ENCODE peak calls at places on chromosomes 12 and 14, in four cellular contexts. X, C, E and I are unnamed samples.

GRCh38 chr12:26832817-26833691 is at the start of gene ITPR2:
- DNase-seq in X (peak), C (peak), E (peak), I (no peak)

GRCh38 chr12:91687052-91688017 is 458.3 kb downstream of the BTG1 start:
- DNase-seq in X (peak), C (no peak), E (no peak), I (no peak)

GRCh38 chr14:103422981-103423600 is 37.9 kb downstream of the MARK3 start:
- DNase-seq in X (peak), C (no peak), E (peak), I (no peak)

GRCh38 chr14:92959761-92960680 is 37.1 kb downstream of the CHGA start:
- DNase-seq in X (no peak), C (peak), E (no peak), I (no peak)

GRCh38 chr14:24883571-24883970 is 166.4 kb downstream of the STXBP6 start:
- DNase-seq in X (no peak), C (no peak), E (no peak), I (no peak)

GRCh38 chr12:27359578-27360340 is 27.1 kb downstream of the BMAL2 start:
- DNase-seq in X (no peak), C (no peak), E (no peak), I (no peak)

GRCh38 chr12:113735146-113735545 is 231.0 kb downstream of the RBM19 start:
- DNase-seq in X (no peak), C (no peak), E (no peak), I (no peak)

GRCh38 chr12:48946206-48946605 is 11.1 kb downstream of the ARF3 start:
- DNase-seq in X (no peak), C (no peak), E (peak), I (no peak)

GRCh38 chr12:108043750-108044149 is 85.3 kb upstream of the WSCD2 start:
- DNase-seq in X (no peak), C (no peak), E (no peak), I (no peak)

GRCh38 chr12:31600764-31601163 is 9.8 kb upstream of the DENND5B start:
- DNase-seq in X (no peak), C (no peak), E (no peak), I (no peak)

GRCh38 chr12:132121283-132121682 is 22.8 kb downstream of the DDX51 start:
- DNase-seq in X (no peak), C (no peak), E (no peak), I (no peak)

GRCh38 chr14:102540310-102541028 is 30.9 kb upstream of the ANKRD9 start:
- DNase-seq in X (no peak), C (no peak), E (peak), I (peak)

GRCh38 chr12:132215644-132215989 is 71.4 kb downstream of the NOC4L start:
- DNase-seq in X (no peak), C (no peak), E (no peak), I (no peak)

GRCh38 chr14:36661506-36662257 is at the start of gene PAX9:
- DNase-seq in X (peak), C (peak), E (peak), I (peak)

GRCh38 chr14:41899416-41899815 is 292.7 kb downstream of the LRFN5 start:
- DNase-seq in X (peak), C (no peak), E (peak), I (no peak)

GRCh38 chr12:34597548-34598351 is 575.5 kb downstream of the ALG10 start:
- DNase-seq in X (no peak), C (no peak), E (no peak), I (no peak)

GRCh38 chr14:61611880-61612630 is 83.3 kb upstream of the HIF1A start:
- DNase-seq in X (no peak), C (no peak), E (no peak), I (no peak)

GRCh38 chr14:67940476-67940875 is 120.9 kb downstream of the RAD51B start:
- DNase-seq in X (no peak), C (no peak), E (peak), I (no peak)

GRCh38 chr14:39682563-39682962 is 250.3 kb upstream of the FBXO33 start:
- DNase-seq in X (no peak), C (no peak), E (no peak), I (no peak)

GRCh38 chr12:120032242-120032641 is 43.2 kb downstream of the BICDL1 start:
- DNase-seq in X (no peak), C (no peak), E (no peak), I (no peak)

GRCh38 chr12:6195665-6196535 is 4.3 kb upstream of the CD9 start:
- DNase-seq in X (peak), C (peak), E (peak), I (peak)

GRCh38 chr12:59182191-59182590 is 261.9 kb upstream of the LRIG3 start:
- DNase-seq in X (no peak), C (no peak), E (no peak), I (no peak)

GRCh38 chr12:40801861-40802260 is 109.6 kb downstream of the CNTN1 start:
- DNase-seq in X (no peak), C (no peak), E (no peak), I (no peak)

GRCh38 chr12:52317443-52318052 is 3.6 kb downstream of the KRT83 start:
- DNase-seq in X (no peak), C (no peak), E (no peak), I (no peak)

GRCh38 chr14:25396128-25396527 is 346.2 kb upstream of the STXBP6 start:
- DNase-seq in X (no peak), C (no peak), E (no peak), I (no peak)

GRCh38 chr14:89848165-89848564 is 106.4 kb downstream of the EFCAB11 start:
- DNase-seq in X (no peak), C (no peak), E (peak), I (no peak)
- TF ChIP-seq CTCF in X (peak), C (no peak), E (peak), I (peak)

DNA sequence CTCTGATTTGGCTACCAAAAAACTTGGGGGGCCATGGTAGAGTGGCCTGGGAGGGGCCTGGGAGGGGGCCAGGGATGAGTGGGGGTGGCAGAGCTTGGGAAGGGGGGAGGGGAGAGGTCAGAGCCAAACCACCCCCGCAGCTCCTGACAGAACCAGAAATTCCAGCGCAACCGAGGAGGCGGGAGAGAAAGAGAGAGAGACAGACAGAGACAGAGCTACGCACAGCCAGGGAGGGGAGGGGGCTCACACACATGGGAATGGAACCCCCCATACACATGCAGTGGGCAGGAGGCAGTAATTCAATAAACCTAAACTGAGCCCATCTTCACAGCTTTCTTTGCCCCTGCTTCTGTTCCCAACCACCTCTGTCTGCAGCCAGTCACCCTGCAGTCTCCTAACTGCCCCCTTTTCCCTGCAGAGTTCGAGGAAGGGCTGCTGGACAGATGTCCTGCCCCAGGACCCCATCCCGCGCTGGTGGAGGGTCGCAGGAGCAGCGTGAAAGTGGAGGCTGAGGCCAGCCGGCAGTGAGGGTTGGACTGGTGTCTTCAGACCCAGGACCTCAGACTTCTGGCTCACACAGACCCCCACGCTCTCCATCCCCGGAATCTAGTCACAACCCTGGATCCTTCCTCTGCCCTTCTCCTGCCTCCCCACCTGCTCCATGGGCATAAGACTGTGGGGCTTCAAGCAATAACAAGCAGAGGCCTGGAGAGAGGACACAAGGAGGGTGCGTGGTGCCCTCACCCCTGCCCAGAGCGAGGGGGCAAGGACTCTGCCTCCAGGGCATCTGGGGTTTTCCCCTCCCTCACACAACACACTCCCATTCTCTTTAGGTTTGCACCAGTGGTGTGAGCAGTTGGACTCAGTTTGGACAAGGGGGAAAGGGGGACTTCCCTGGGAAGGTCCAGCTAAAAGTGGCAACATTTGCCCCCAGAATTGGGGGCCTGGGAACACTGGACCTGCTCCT is 5.6 kb downstream of the NAB2 start:
- DNase-seq in X (no peak), C (no peak), E (no peak), I (no peak)
- H3K4me3 ChIP-seq in X (no peak), C (no peak), E (no peak), I (no peak)

DNA sequence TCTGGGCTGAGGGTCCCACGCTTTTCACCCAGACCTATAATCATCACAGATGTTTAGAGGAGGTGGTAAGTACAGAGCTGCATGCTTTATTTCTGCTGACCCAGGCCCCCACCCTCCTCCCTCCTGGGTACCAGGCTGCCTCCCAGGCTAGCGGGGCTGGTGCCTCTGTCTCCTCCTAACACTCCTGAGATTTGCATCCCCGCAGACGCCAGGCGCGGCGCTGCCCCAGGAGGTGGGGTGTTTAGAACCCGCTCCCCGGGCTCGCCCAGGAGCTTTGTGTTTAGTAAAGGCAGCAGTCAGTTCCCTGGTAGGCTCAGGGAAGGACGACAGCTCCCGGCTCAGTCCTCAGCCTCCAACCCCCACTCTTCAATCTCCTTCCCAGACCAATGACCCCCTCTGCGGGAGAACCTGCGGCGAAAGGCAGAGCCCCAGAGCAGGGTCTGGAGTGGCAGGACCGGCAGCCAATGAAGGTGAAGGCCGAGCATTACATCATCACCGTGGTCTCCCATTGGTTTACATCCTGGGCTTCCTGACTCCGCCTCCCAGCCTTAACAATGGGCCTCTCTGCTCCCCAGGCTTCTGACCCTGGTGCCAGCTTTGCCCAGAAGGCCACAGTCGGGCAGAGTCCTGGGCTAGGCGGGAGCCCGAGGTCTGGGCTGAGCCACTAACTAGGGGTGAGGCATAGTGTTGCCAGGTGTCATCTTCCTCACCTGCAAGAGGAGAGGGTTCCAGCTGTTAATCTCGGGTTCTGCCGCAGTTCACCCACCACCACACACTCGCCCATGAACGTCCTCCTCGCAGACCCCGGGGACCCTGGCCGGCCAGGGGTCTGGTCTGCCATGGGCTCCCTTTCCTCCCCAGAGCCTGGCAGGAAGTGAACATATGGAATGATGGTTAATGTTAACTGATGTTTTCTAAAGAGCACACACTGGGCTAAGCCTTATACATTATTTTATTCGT is 57.5 kb downstream of the CALM1 start:
- DNase-seq in X (peak), C (peak), E (peak), I (peak)
- TF ChIP-seq CTCF in X (no peak), C (no peak), E (no peak), I (no peak)

GRCh38 chr14:100330396-100330931 is 7.3 kb downstream of the SLC25A47 start:
- DNase-seq in X (no peak), C (no peak), E (no peak), I (no peak)

GRCh38 chr14:100334904-100335303 is 11.8 kb downstream of the SLC25A47 start:
- DNase-seq in X (no peak), C (no peak), E (no peak), I (no peak)

GRCh38 chr14:100333867-100334266 is 10.7 kb downstream of the SLC25A47 start:
- DNase-seq in X (no peak), C (no peak), E (no peak), I (no peak)

GRCh38 chr14:100333311-100333710 is 10.2 kb downstream of the SLC25A47 start:
- DNase-seq in X (no peak), C (no peak), E (no peak), I (no peak)

GRCh38 chr14:100332797-100333196 is 9.7 kb downstream of the SLC25A47 start:
- DNase-seq in X (no peak), C (no peak), E (no peak), I (no peak)
- H3K4me3 ChIP-seq in X (no peak), C (no peak), E (no peak), I (no peak)